ENCODE peak calls at places on chromosomes 11 and 22, in four cellular contexts. G is A549, S is IMR-90, W is GM12878. Y is an unnamed sample.
A peak's percentile ranks its signal among the peaks of the same experiment; 100 is the strongest.

GRCh38 chr22:43289976-43290663 is 53.1 kb downstream of the SCUBE1 start:
- DNase-seq in G (no peak), S (peak; percentile 11), W (no peak), Y (peak; percentile 54)

GRCh38 chr11:80702264-80702663 is 1261.4 kb upstream of the TENM4 start:
- DNase-seq in G (no peak), S (no peak), W (no peak), Y (no peak)

GRCh38 chr11:65425971-65426838 is 3.6 kb downstream of the NEAT1 start:
- DNase-seq in G (no peak), S (peak; percentile 89), W (no peak), Y (no peak)

GRCh38 chr22:49972163-49973017 is 11.8 kb downstream of the PIM3 start:
- DNase-seq in G (no peak), S (no peak), W (no peak), Y (peak; percentile 48)

GRCh38 chr11:2566223-2567025 is 121.6 kb downstream of the KCNQ1 start:
- DNase-seq in G (no peak), S (no peak), W (no peak), Y (no peak)

GRCh38 chr11:69382131-69383128 is 88.5 kb downstream of the MYEOV start:
- DNase-seq in G (no peak), S (no peak), W (peak; percentile 36), Y (peak; percentile 6)

GRCh38 chr11:65627202-65627601 is 10.7 kb upstream of the SIPA1 start:
- DNase-seq in G (no peak), S (no peak), W (no peak), Y (no peak)

GRCh38 chr11:607020-607780 is 8.6 kb downstream of the IRF7 start:
- DNase-seq in G (no peak), S (no peak), W (no peak), Y (no peak)

GRCh38 chr11:6566704-6567370 is 36.6 kb downstream of the RRP8 start:
- DNase-seq in G (no peak), S (no peak), W (no peak), Y (no peak)

GRCh38 chr22:23786752-23787599 is at the start of gene SMARCB1:
- DNase-seq in G (peak; percentile 85), S (peak; percentile 91), W (no peak), Y (peak; percentile 98)

GRCh38 chr22:36238348-36239149 is 778 bp downstream of the APOL2 start:
- DNase-seq in G (no peak), S (no peak), W (no peak), Y (peak; percentile 36)

GRCh38 chr11:94877446-94878200 is 95.7 kb downstream of the CWC15 start:
- DNase-seq in G (no peak), S (no peak), W (no peak), Y (no peak)

GRCh38 chr11:47524200-47524874 is 28.6 kb downstream of the CELF1 start:
- DNase-seq in G (no peak), S (no peak), W (no peak), Y (peak; percentile 34)

GRCh38 chr22:45006873-45007246 is 2.9 kb downstream of the PHF21B start:
- DNase-seq in G (no peak), S (no peak), W (no peak), Y (peak; percentile 83)

GRCh38 chr22:46067159-46068111 is 82.9 kb upstream of the PPARA start:
- DNase-seq in G (no peak), S (no peak), W (no peak), Y (no peak)

GRCh38 chr11:1738380-1738779 is 12.0 kb downstream of the IFITM10 start:
- DNase-seq in G (no peak), S (no peak), W (no peak), Y (no peak)

GRCh38 chr11:34633990-34634725 is 13.3 kb downstream of the EHF start:
- DNase-seq in G (no peak), S (peak; percentile 51), W (no peak), Y (no peak)

GRCh38 chr22:45007946-45008852 is 1.6 kb downstream of the PHF21B start:
- DNase-seq in G (peak; percentile 15), S (no peak), W (no peak), Y (peak; percentile 64)

GRCh38 chr22:28938286-28938833 is 55.0 kb downstream of the ZNRF3 start:
- DNase-seq in G (no peak), S (no peak), W (no peak), Y (no peak)

GRCh38 chr11:19989191-19989590 is 171.1 kb downstream of the DBX1 start:
- DNase-seq in G (no peak), S (peak; percentile 54), W (no peak), Y (no peak)

GRCh38 chr22:35308480-35308945 is 8.8 kb downstream of the TOM1 start:
- DNase-seq in G (no peak), S (no peak), W (peak; percentile 88), Y (no peak)

GRCh38 chr22:29524440-29525191 is 28.9 kb downstream of the THOC5 start:
- DNase-seq in G (peak; percentile 28), S (peak; percentile 13), W (no peak), Y (peak; percentile 29)

GRCh38 chr22:49858827-49859226 is 5.2 kb downstream of the ZBED4 start:
- DNase-seq in G (no peak), S (no peak), W (no peak), Y (no peak)

GRCh38 chr11:111944139-111944538 is 7.0 kb downstream of the DIXDC1 start:
- DNase-seq in G (no peak), S (peak; percentile 87), W (no peak), Y (no peak)

GRCh38 chr11:24755260-24755839 is 258.5 kb downstream of the LUZP2 start:
- DNase-seq in G (no peak), S (no peak), W (no peak), Y (no peak)

DNA sequence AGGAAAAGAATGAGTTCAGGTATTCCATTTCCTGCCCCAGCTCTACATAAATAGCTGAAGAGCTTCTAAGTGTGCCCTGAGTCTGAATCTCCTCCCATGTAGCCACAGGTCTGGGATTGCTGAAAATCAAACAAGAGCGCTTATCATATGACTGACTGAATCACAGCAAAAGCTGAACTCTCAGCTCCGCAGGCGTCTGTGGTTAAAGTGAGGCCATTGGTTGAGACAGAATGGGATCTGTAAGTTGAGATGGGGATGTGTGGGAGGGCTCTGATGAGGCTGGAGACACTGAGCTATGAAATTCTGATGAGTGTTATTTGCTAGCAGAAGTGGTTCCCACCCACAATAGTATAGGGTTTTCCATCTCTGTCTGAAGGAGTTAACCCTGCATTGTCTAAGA is 637.0 kb downstream of the OPCML start:
- DNase-seq in G (no peak), S (peak; percentile 96), W (no peak), Y (no peak)
- TF ChIP-seq RFX5 in G (no peak), S (no peak), W (no peak), Y (no peak)

DNA sequence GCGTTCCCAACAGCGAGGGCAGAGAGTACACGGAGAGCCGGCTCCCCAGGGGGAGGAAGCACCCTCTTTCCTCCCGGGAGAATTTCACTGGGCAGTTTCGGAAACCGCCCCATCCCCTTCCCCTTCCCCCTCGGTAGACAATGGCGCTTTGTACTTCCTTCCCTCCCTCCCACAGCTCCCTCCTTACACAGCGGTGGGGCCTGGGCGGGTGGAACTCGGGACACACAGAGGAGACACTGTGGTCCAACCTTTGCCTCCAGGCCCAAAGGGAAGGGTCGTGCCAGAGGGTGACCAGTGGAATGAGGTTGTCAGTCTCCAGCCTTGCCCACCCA is 4.3 kb downstream of the SMTN start:
- DNase-seq in G (no peak), S (no peak), W (no peak), Y (no peak)
- TF ChIP-seq RCOR1 in G (no peak), S (no peak), W (no peak), Y (no peak)

GRCh38 chr11:118615996-118616395 is 8.6 kb downstream of the PHLDB1 start:
- DNase-seq in G (no peak), S (no peak), W (no peak), Y (no peak)

GRCh38 chr11:118614511-118614910 is 7.1 kb downstream of the PHLDB1 start:
- DNase-seq in G (no peak), S (no peak), W (no peak), Y (no peak)

GRCh38 chr11:118618115-118618990 is 10.9 kb downstream of the PHLDB1 start:
- DNase-seq in G (no peak), S (peak; percentile 96), W (no peak), Y (no peak)

GRCh38 chr11:118612378-118612777 is 5.0 kb downstream of the PHLDB1 start:
- DNase-seq in G (no peak), S (peak; percentile 23), W (no peak), Y (no peak)

GRCh38 chr11:118615282-118615979 is 8.0 kb downstream of the PHLDB1 start:
- DNase-seq in G (no peak), S (no peak), W (no peak), Y (no peak)
- TF ChIP-seq RFX5 in G (no peak), S (no peak), W (no peak), Y (no peak)

GRCh38 chr22:19786264-19786585 is 25.6 kb downstream of the TBX1 start:
- DNase-seq in G (no peak), S (no peak), W (no peak), Y (no peak)

GRCh38 chr22:19784396-19785175 is 24.0 kb downstream of the TBX1 start:
- DNase-seq in G (no peak), S (no peak), W (no peak), Y (no peak)

GRCh38 chr22:19786959-19787848 is 26.6 kb downstream of the TBX1 start:
- DNase-seq in G (no peak), S (no peak), W (no peak), Y (no peak)

GRCh38 chr22:19783531-19784395 is 23.2 kb downstream of the TBX1 start:
- DNase-seq in G (no peak), S (no peak), W (no peak), Y (no peak)

GRCh38 chr22:19785461-19786263 is 25.1 kb downstream of the TBX1 start:
- DNase-seq in G (no peak), S (no peak), W (no peak), Y (no peak)
- TF ChIP-seq RCOR1 in G (no peak), S (no peak), W (no peak), Y (no peak)

GRCh38 chr11:3905080-3905953 is 49.9 kb downstream of the STIM1 start:
- DNase-seq in G (peak; percentile 62), S (peak; percentile 76), W (no peak), Y (no peak)
- TF ChIP-seq RFX5 in G (no peak), S (no peak), W (peak; percentile 81), Y (no peak)

GRCh38 chr11:10414181-10414580 is 40.9 kb upstream of the AMPD3 start:
- DNase-seq in G (no peak), S (no peak), W (no peak), Y (no peak)
- TF ChIP-seq RCOR1 in G (no peak), S (no peak), W (no peak), Y (no peak)

GRCh38 chr11:113690619-113691569 is 15.2 kb downstream of the TMPRSS5 start:
- DNase-seq in G (peak; percentile 70), S (peak; percentile 32), W (no peak), Y (peak; percentile 80)
- TF ChIP-seq RFX5 in G (no peak), S (no peak), W (no peak), Y (no peak)